ENCODE peak calls at places on chromosomes 12 and 14, in five cellular contexts. One of them, this sample, is unnamed.

GRCh38 chr12:52691076-52691764 is 11.0 kb upstream of the KRT1 start:
- DNase-seq in H9: peak
- DNase-seq in WERI-Rb-1: no peak
- DNase-seq in neural progenitor cell: peak
- DNase-seq in HTR-8/SVneo: no peak
- DNase-seq in this sample: peak

GRCh38 chr12:104136577-104136976 is 1.4 kb downstream of the NFYB start:
- DNase-seq in H9: no peak
- DNase-seq in WERI-Rb-1: no peak
- DNase-seq in HTR-8/SVneo: no peak
- DNase-seq in neural progenitor cell: no peak
- DNase-seq in this sample: no peak

GRCh38 chr12:85016423-85016822 is 19.7 kb downstream of the TSPAN19 start:
- DNase-seq in HTR-8/SVneo: no peak
- DNase-seq in neural progenitor cell: no peak
- DNase-seq in H9: no peak
- DNase-seq in WERI-Rb-1: no peak
- DNase-seq in this sample: no peak

GRCh38 chr12:66304296-66304915 is 2.1 kb downstream of the HELB start:
- DNase-seq in HTR-8/SVneo: no peak
- DNase-seq in WERI-Rb-1: no peak
- DNase-seq in H9: no peak
- DNase-seq in neural progenitor cell: no peak
- DNase-seq in this sample: no peak

GRCh38 chr14:86777950-86778602 is 1214.9 kb downstream of the GALC start:
- DNase-seq in HTR-8/SVneo: no peak
- DNase-seq in WERI-Rb-1: no peak
- DNase-seq in H9: no peak
- DNase-seq in neural progenitor cell: no peak
- DNase-seq in this sample: no peak

GRCh38 chr12:113057565-113058485 is 1.3 kb downstream of the DTX1 start:
- DNase-seq in H9: peak
- DNase-seq in WERI-Rb-1: no peak
- DNase-seq in HTR-8/SVneo: no peak
- DNase-seq in neural progenitor cell: peak
- DNase-seq in this sample: no peak

GRCh38 chr12:132748319-132748718 is 13.3 kb downstream of the ANKLE2 start:
- DNase-seq in HTR-8/SVneo: no peak
- DNase-seq in neural progenitor cell: no peak
- DNase-seq in WERI-Rb-1: no peak
- DNase-seq in H9: no peak
- DNase-seq in this sample: no peak

GRCh38 chr12:27107976-27108375 is 25.6 kb upstream of the C12orf71 start:
- DNase-seq in WERI-Rb-1: no peak
- DNase-seq in neural progenitor cell: no peak
- DNase-seq in H9: no peak
- DNase-seq in HTR-8/SVneo: no peak
- DNase-seq in this sample: no peak

GRCh38 chr14:100384819-100385813 is 62.0 kb downstream of the SLC25A47 start:
- DNase-seq in H9: no peak
- DNase-seq in WERI-Rb-1: no peak
- DNase-seq in neural progenitor cell: peak
- DNase-seq in HTR-8/SVneo: peak
- DNase-seq in this sample: no peak

GRCh38 chr14:105876829-105877228 is 350.4 kb downstream of the TMEM121 start:
- DNase-seq in HTR-8/SVneo: no peak
- DNase-seq in neural progenitor cell: no peak
- DNase-seq in H9: no peak
- DNase-seq in WERI-Rb-1: no peak
- DNase-seq in this sample: peak

This sample was measured in transverse colon.